ENCODE peak calls at places on chromosomes 13 and 19, in six cellular contexts. One of them, this sample, is unnamed.

GRCh38 chr19:35041548-35042055 is at the start of gene HPN:
- DNase-seq in A549: no peak
- DNase-seq in hepatic stellate cell: no peak
- DNase-seq in astrocyte of the spinal cord: no peak
- DNase-seq in cardiac muscle cell: peak
- DNase-seq in thoracic aorta: no peak
- DNase-seq in this sample: no peak

GRCh38 chr13:59274958-59275727 is 888.6 kb downstream of the DIAPH3 start:
- DNase-seq in hepatic stellate cell: no peak
- DNase-seq in thoracic aorta: no peak
- DNase-seq in cardiac muscle cell: no peak
- DNase-seq in A549: no peak
- DNase-seq in astrocyte of the spinal cord: no peak
- DNase-seq in this sample: no peak

GRCh38 chr13:23799945-23800344 is 89.3 kb downstream of the MIPEP start:
- DNase-seq in cardiac muscle cell: no peak
- DNase-seq in A549: no peak
- DNase-seq in thoracic aorta: no peak
- DNase-seq in hepatic stellate cell: no peak
- DNase-seq in astrocyte of the spinal cord: peak
- DNase-seq in this sample: no peak

GRCh38 chr19:20247016-20247683 is 80.1 kb downstream of the ZNF486 start:
- DNase-seq in thoracic aorta: no peak
- DNase-seq in hepatic stellate cell: peak
- DNase-seq in A549: no peak
- DNase-seq in cardiac muscle cell: peak
- DNase-seq in astrocyte of the spinal cord: no peak
- DNase-seq in this sample: peak

GRCh38 chr13:73677041-73677589 is 457.1 kb downstream of the KLF12 start:
- DNase-seq in cardiac muscle cell: no peak
- DNase-seq in A549: peak
- DNase-seq in hepatic stellate cell: no peak
- DNase-seq in thoracic aorta: no peak
- DNase-seq in astrocyte of the spinal cord: peak
- DNase-seq in this sample: no peak

GRCh38 chr19:18073197-18073596 is 13.5 kb downstream of the IL12RB1 start:
- DNase-seq in A549: no peak
- DNase-seq in thoracic aorta: no peak
- DNase-seq in cardiac muscle cell: no peak
- DNase-seq in astrocyte of the spinal cord: no peak
- DNase-seq in hepatic stellate cell: no peak
- DNase-seq in this sample: no peak

GRCh38 chr13:89936256-89936655 is 1411.2 kb upstream of the MIR17HG start:
- DNase-seq in cardiac muscle cell: no peak
- DNase-seq in hepatic stellate cell: no peak
- DNase-seq in astrocyte of the spinal cord: no peak
- DNase-seq in A549: no peak
- DNase-seq in thoracic aorta: no peak
- DNase-seq in this sample: no peak

GRCh38 chr19:50501568-50502475 is 9.2 kb downstream of the JOSD2 start:
- DNase-seq in hepatic stellate cell: no peak
- DNase-seq in cardiac muscle cell: peak
- DNase-seq in A549: no peak
- DNase-seq in astrocyte of the spinal cord: no peak
- DNase-seq in thoracic aorta: no peak
- DNase-seq in this sample: no peak

GRCh38 chr13:113883314-113883811 is 19.5 kb upstream of the GAS6 start:
- DNase-seq in astrocyte of the spinal cord: no peak
- DNase-seq in cardiac muscle cell: no peak
- DNase-seq in A549: no peak
- DNase-seq in hepatic stellate cell: no peak
- DNase-seq in thoracic aorta: no peak
- DNase-seq in this sample: no peak

GRCh38 chr13:111893607-111894443 is 173.1 kb upstream of the SOX1 start:
- DNase-seq in astrocyte of the spinal cord: no peak
- DNase-seq in thoracic aorta: no peak
- DNase-seq in hepatic stellate cell: no peak
- DNase-seq in cardiac muscle cell: peak
- DNase-seq in A549: no peak
- DNase-seq in this sample: no peak

GRCh38 chr13:41384749-41385503 is 72.4 kb upstream of the RGCC start:
- DNase-seq in A549: peak
- DNase-seq in thoracic aorta: no peak
- DNase-seq in hepatic stellate cell: no peak
- DNase-seq in astrocyte of the spinal cord: peak
- DNase-seq in cardiac muscle cell: peak
- DNase-seq in this sample: no peak

GRCh38 chr19:33284146-33284643 is 18.1 kb downstream of the CEBPA start:
- DNase-seq in A549: no peak
- DNase-seq in thoracic aorta: no peak
- DNase-seq in astrocyte of the spinal cord: no peak
- DNase-seq in hepatic stellate cell: no peak
- DNase-seq in cardiac muscle cell: no peak
- DNase-seq in this sample: no peak

GRCh38 chr13:39956036-39956435 is 300.6 kb downstream of the COG6 start:
- DNase-seq in A549: no peak
- DNase-seq in thoracic aorta: no peak
- DNase-seq in astrocyte of the spinal cord: no peak
- DNase-seq in hepatic stellate cell: no peak
- DNase-seq in cardiac muscle cell: no peak
- DNase-seq in this sample: no peak

GRCh38 chr13:79469608-79470007 is 11.3 kb upstream of the NDFIP2 start:
- DNase-seq in thoracic aorta: no peak
- DNase-seq in cardiac muscle cell: no peak
- DNase-seq in astrocyte of the spinal cord: no peak
- DNase-seq in A549: no peak
- DNase-seq in hepatic stellate cell: no peak
- DNase-seq in this sample: no peak

GRCh38 chr13:95644611-95645052 is at the start of gene DZIP1:
- DNase-seq in cardiac muscle cell: peak
- DNase-seq in astrocyte of the spinal cord: peak
- DNase-seq in hepatic stellate cell: peak
- DNase-seq in thoracic aorta: peak
- DNase-seq in A549: peak
- DNase-seq in this sample: peak

GRCh38 chr13:110509478-110509926 is 52.0 kb downstream of the RAB20 start:
- DNase-seq in cardiac muscle cell: peak
- DNase-seq in A549: no peak
- DNase-seq in astrocyte of the spinal cord: no peak
- DNase-seq in hepatic stellate cell: no peak
- DNase-seq in thoracic aorta: no peak
- DNase-seq in this sample: no peak

GRCh38 chr19:16001481-16002312 is 52.9 kb downstream of the OR10H4 start:
- DNase-seq in astrocyte of the spinal cord: peak
- DNase-seq in hepatic stellate cell: peak
- DNase-seq in cardiac muscle cell: no peak
- DNase-seq in A549: no peak
- DNase-seq in thoracic aorta: no peak
- DNase-seq in this sample: no peak

GRCh38 chr19:33904681-33905080 is 108.0 kb downstream of the KCTD15 start:
- DNase-seq in astrocyte of the spinal cord: peak
- DNase-seq in cardiac muscle cell: peak
- DNase-seq in hepatic stellate cell: no peak
- DNase-seq in A549: peak
- DNase-seq in thoracic aorta: no peak
- DNase-seq in this sample: no peak

GRCh38 chr13:100533588-100534041 is 55.0 kb downstream of the GGACT start:
- DNase-seq in astrocyte of the spinal cord: no peak
- DNase-seq in cardiac muscle cell: no peak
- DNase-seq in thoracic aorta: no peak
- DNase-seq in A549: no peak
- DNase-seq in hepatic stellate cell: no peak
- DNase-seq in this sample: no peak

GRCh38 chr13:41107104-41107571 is 25.5 kb downstream of the KBTBD6 start:
- DNase-seq in thoracic aorta: no peak
- DNase-seq in astrocyte of the spinal cord: no peak
- DNase-seq in A549: no peak
- DNase-seq in cardiac muscle cell: no peak
- DNase-seq in hepatic stellate cell: no peak
- DNase-seq in this sample: no peak

GRCh38 chr13:23449386-23450162 is 16.1 kb upstream of the SACS start:
- DNase-seq in astrocyte of the spinal cord: no peak
- DNase-seq in A549: no peak
- DNase-seq in thoracic aorta: no peak
- DNase-seq in hepatic stellate cell: no peak
- DNase-seq in cardiac muscle cell: no peak
- DNase-seq in this sample: no peak

GRCh38 chr13:40376867-40377266 is 289.6 kb downstream of the FOXO1 start:
- DNase-seq in hepatic stellate cell: no peak
- DNase-seq in A549: no peak
- DNase-seq in cardiac muscle cell: no peak
- DNase-seq in astrocyte of the spinal cord: no peak
- DNase-seq in thoracic aorta: no peak
- DNase-seq in this sample: no peak

GRCh38 chr13:110757296-110757695 is 43.8 kb downstream of the ING1 start:
- DNase-seq in astrocyte of the spinal cord: no peak
- DNase-seq in A549: no peak
- DNase-seq in thoracic aorta: no peak
- DNase-seq in cardiac muscle cell: no peak
- DNase-seq in hepatic stellate cell: no peak
- DNase-seq in this sample: no peak

This sample was measured in globus pallidus.